ENCODE peak calls at places on chromosomes 7 and 10, in six cellular contexts. One of them, this sample, is unnamed.

GRCh38 chr10:101193210-101193609 is 36.1 kb downstream of the LBX1 start:
- DNase-seq in RWPE2: no peak
- DNase-seq in activated T-helper 1 cell treated with anti-CD3 and anti-CD28 coated beads, Interleukin-12 subunit alpha, Interleukin-12 subunit beta, Interleukin-2, Interleukin-4 antibody, amounts not matched to agents 30 ng/mL and 10 ng/mL and 1 ng/mL, durations not matched to agents 14 hours and 24 hours and 36 hours: no peak
- DNase-seq in retina: no peak
- DNase-seq in nephron progenitor cell: no peak
- DNase-seq in GM12891: no peak
- DNase-seq in this sample: no peak

GRCh38 chr10:29113251-29113945 is 175.5 kb upstream of the LYZL1 start:
- DNase-seq in RWPE2: no peak
- DNase-seq in activated T-helper 1 cell treated with anti-CD3 and anti-CD28 coated beads, Interleukin-12 subunit alpha, Interleukin-12 subunit beta, Interleukin-2, Interleukin-4 antibody, amounts not matched to agents 30 ng/mL and 10 ng/mL and 1 ng/mL, durations not matched to agents 14 hours and 24 hours and 36 hours: no peak
- DNase-seq in retina: peak
- DNase-seq in nephron progenitor cell: no peak
- DNase-seq in GM12891: no peak
- DNase-seq in this sample: no peak

GRCh38 chr7:15228891-15229290 is 326.3 kb upstream of the DGKB start:
- DNase-seq in RWPE2: no peak
- DNase-seq in activated T-helper 1 cell treated with anti-CD3 and anti-CD28 coated beads, Interleukin-12 subunit alpha, Interleukin-12 subunit beta, Interleukin-2, Interleukin-4 antibody, amounts not matched to agents 30 ng/mL and 10 ng/mL and 1 ng/mL, durations not matched to agents 14 hours and 24 hours and 36 hours: no peak
- DNase-seq in retina: no peak
- DNase-seq in nephron progenitor cell: no peak
- DNase-seq in GM12891: no peak
- DNase-seq in this sample: no peak

GRCh38 chr10:32374605-32375004 is 27.6 kb upstream of the EPC1 start:
- DNase-seq in RWPE2: no peak
- DNase-seq in activated T-helper 1 cell treated with anti-CD3 and anti-CD28 coated beads, Interleukin-12 subunit alpha, Interleukin-12 subunit beta, Interleukin-2, Interleukin-4 antibody, amounts not matched to agents 30 ng/mL and 10 ng/mL and 1 ng/mL, durations not matched to agents 14 hours and 24 hours and 36 hours: no peak
- DNase-seq in retina: no peak
- DNase-seq in nephron progenitor cell: no peak
- DNase-seq in GM12891: no peak
- DNase-seq in this sample: no peak

GRCh38 chr7:132776105-132776504 is 199.8 kb upstream of the PLXNA4 start:
- DNase-seq in RWPE2: no peak
- DNase-seq in activated T-helper 1 cell treated with anti-CD3 and anti-CD28 coated beads, Interleukin-12 subunit alpha, Interleukin-12 subunit beta, Interleukin-2, Interleukin-4 antibody, amounts not matched to agents 30 ng/mL and 10 ng/mL and 1 ng/mL, durations not matched to agents 14 hours and 24 hours and 36 hours: no peak
- DNase-seq in retina: no peak
- DNase-seq in nephron progenitor cell: no peak
- DNase-seq in GM12891: no peak
- DNase-seq in this sample: no peak

GRCh38 chr7:105101864-105102263 is 87.9 kb downstream of the KMT2E start:
- DNase-seq in RWPE2: no peak
- DNase-seq in activated T-helper 1 cell treated with anti-CD3 and anti-CD28 coated beads, Interleukin-12 subunit alpha, Interleukin-12 subunit beta, Interleukin-2, Interleukin-4 antibody, amounts not matched to agents 30 ng/mL and 10 ng/mL and 1 ng/mL, durations not matched to agents 14 hours and 24 hours and 36 hours: no peak
- DNase-seq in retina: no peak
- DNase-seq in nephron progenitor cell: no peak
- DNase-seq in GM12891: no peak
- DNase-seq in this sample: no peak

GRCh38 chr7:131933890-131934289 is 377.5 kb upstream of the PODXL start:
- DNase-seq in RWPE2: no peak
- DNase-seq in activated T-helper 1 cell treated with anti-CD3 and anti-CD28 coated beads, Interleukin-12 subunit alpha, Interleukin-12 subunit beta, Interleukin-2, Interleukin-4 antibody, amounts not matched to agents 30 ng/mL and 10 ng/mL and 1 ng/mL, durations not matched to agents 14 hours and 24 hours and 36 hours: no peak
- DNase-seq in retina: no peak
- DNase-seq in nephron progenitor cell: no peak
- DNase-seq in GM12891: no peak
- DNase-seq in this sample: no peak

GRCh38 chr10:108036298-108036697 is 871.8 kb upstream of the SORCS1 start:
- DNase-seq in RWPE2: no peak
- DNase-seq in activated T-helper 1 cell treated with anti-CD3 and anti-CD28 coated beads, Interleukin-12 subunit alpha, Interleukin-12 subunit beta, Interleukin-2, Interleukin-4 antibody, amounts not matched to agents 30 ng/mL and 10 ng/mL and 1 ng/mL, durations not matched to agents 14 hours and 24 hours and 36 hours: no peak
- DNase-seq in retina: no peak
- DNase-seq in nephron progenitor cell: no peak
- DNase-seq in GM12891: no peak
- DNase-seq in this sample: no peak

GRCh38 chr7:157009170-157009777 is 1.2 kb downstream of the MNX1 start:
- DNase-seq in RWPE2: no peak
- DNase-seq in activated T-helper 1 cell treated with anti-CD3 and anti-CD28 coated beads, Interleukin-12 subunit alpha, Interleukin-12 subunit beta, Interleukin-2, Interleukin-4 antibody, amounts not matched to agents 30 ng/mL and 10 ng/mL and 1 ng/mL, durations not matched to agents 14 hours and 24 hours and 36 hours: no peak
- DNase-seq in retina: peak
- DNase-seq in nephron progenitor cell: no peak
- DNase-seq in GM12891: no peak
- DNase-seq in this sample: no peak

GRCh38 chr7:83672157-83672556 is 23.2 kb upstream of the SEMA3E start:
- DNase-seq in RWPE2: no peak
- DNase-seq in activated T-helper 1 cell treated with anti-CD3 and anti-CD28 coated beads, Interleukin-12 subunit alpha, Interleukin-12 subunit beta, Interleukin-2, Interleukin-4 antibody, amounts not matched to agents 30 ng/mL and 10 ng/mL and 1 ng/mL, durations not matched to agents 14 hours and 24 hours and 36 hours: no peak
- DNase-seq in retina: no peak
- DNase-seq in nephron progenitor cell: no peak
- DNase-seq in GM12891: no peak
- DNase-seq in this sample: no peak

GRCh38 chr10:15196335-15196834 is 27.9 kb upstream of the NMT2 start:
- DNase-seq in RWPE2: no peak
- DNase-seq in activated T-helper 1 cell treated with anti-CD3 and anti-CD28 coated beads, Interleukin-12 subunit alpha, Interleukin-12 subunit beta, Interleukin-2, Interleukin-4 antibody, amounts not matched to agents 30 ng/mL and 10 ng/mL and 1 ng/mL, durations not matched to agents 14 hours and 24 hours and 36 hours: no peak
- DNase-seq in retina: no peak
- DNase-seq in nephron progenitor cell: no peak
- DNase-seq in GM12891: no peak
- DNase-seq in this sample: no peak

GRCh38 chr10:122128357-122128756 is 139.4 kb downstream of the TACC2 start:
- DNase-seq in RWPE2: no peak
- DNase-seq in activated T-helper 1 cell treated with anti-CD3 and anti-CD28 coated beads, Interleukin-12 subunit alpha, Interleukin-12 subunit beta, Interleukin-2, Interleukin-4 antibody, amounts not matched to agents 30 ng/mL and 10 ng/mL and 1 ng/mL, durations not matched to agents 14 hours and 24 hours and 36 hours: no peak
- DNase-seq in retina: no peak
- DNase-seq in nephron progenitor cell: no peak
- DNase-seq in GM12891: no peak
- DNase-seq in this sample: no peak

GRCh38 chr7:3695602-3696001 is 394.6 kb downstream of the SDK1 start:
- DNase-seq in RWPE2: no peak
- DNase-seq in activated T-helper 1 cell treated with anti-CD3 and anti-CD28 coated beads, Interleukin-12 subunit alpha, Interleukin-12 subunit beta, Interleukin-2, Interleukin-4 antibody, amounts not matched to agents 30 ng/mL and 10 ng/mL and 1 ng/mL, durations not matched to agents 14 hours and 24 hours and 36 hours: no peak
- DNase-seq in retina: no peak
- DNase-seq in nephron progenitor cell: no peak
- DNase-seq in GM12891: no peak
- DNase-seq in this sample: no peak

GRCh38 chr7:43307522-43307921 is 195.1 kb downstream of the HECW1 start:
- DNase-seq in RWPE2: no peak
- DNase-seq in activated T-helper 1 cell treated with anti-CD3 and anti-CD28 coated beads, Interleukin-12 subunit alpha, Interleukin-12 subunit beta, Interleukin-2, Interleukin-4 antibody, amounts not matched to agents 30 ng/mL and 10 ng/mL and 1 ng/mL, durations not matched to agents 14 hours and 24 hours and 36 hours: no peak
- DNase-seq in retina: no peak
- DNase-seq in nephron progenitor cell: no peak
- DNase-seq in GM12891: no peak
- DNase-seq in this sample: no peak

GRCh38 chr7:55181774-55182173 is 163.0 kb downstream of the EGFR start:
- DNase-seq in RWPE2: no peak
- DNase-seq in activated T-helper 1 cell treated with anti-CD3 and anti-CD28 coated beads, Interleukin-12 subunit alpha, Interleukin-12 subunit beta, Interleukin-2, Interleukin-4 antibody, amounts not matched to agents 30 ng/mL and 10 ng/mL and 1 ng/mL, durations not matched to agents 14 hours and 24 hours and 36 hours: no peak
- DNase-seq in retina: no peak
- DNase-seq in nephron progenitor cell: no peak
- DNase-seq in GM12891: no peak
- DNase-seq in this sample: no peak

GRCh38 chr10:74799840-74800239 is 26.6 kb upstream of the KAT6B start:
- DNase-seq in RWPE2: no peak
- DNase-seq in activated T-helper 1 cell treated with anti-CD3 and anti-CD28 coated beads, Interleukin-12 subunit alpha, Interleukin-12 subunit beta, Interleukin-2, Interleukin-4 antibody, amounts not matched to agents 30 ng/mL and 10 ng/mL and 1 ng/mL, durations not matched to agents 14 hours and 24 hours and 36 hours: peak
- DNase-seq in retina: no peak
- DNase-seq in nephron progenitor cell: no peak
- DNase-seq in GM12891: no peak
- DNase-seq in this sample: no peak

GRCh38 chr7:122702872-122703510 is at the start of gene RNF148:
- DNase-seq in RWPE2: no peak
- DNase-seq in activated T-helper 1 cell treated with anti-CD3 and anti-CD28 coated beads, Interleukin-12 subunit alpha, Interleukin-12 subunit beta, Interleukin-2, Interleukin-4 antibody, amounts not matched to agents 30 ng/mL and 10 ng/mL and 1 ng/mL, durations not matched to agents 14 hours and 24 hours and 36 hours: no peak
- DNase-seq in retina: no peak
- DNase-seq in nephron progenitor cell: no peak
- DNase-seq in GM12891: no peak
- DNase-seq in this sample: no peak

GRCh38 chr7:47153076-47153475 is 428.8 kb downstream of the TNS3 start:
- DNase-seq in RWPE2: no peak
- DNase-seq in activated T-helper 1 cell treated with anti-CD3 and anti-CD28 coated beads, Interleukin-12 subunit alpha, Interleukin-12 subunit beta, Interleukin-2, Interleukin-4 antibody, amounts not matched to agents 30 ng/mL and 10 ng/mL and 1 ng/mL, durations not matched to agents 14 hours and 24 hours and 36 hours: no peak
- DNase-seq in retina: no peak
- DNase-seq in nephron progenitor cell: no peak
- DNase-seq in GM12891: no peak
- DNase-seq in this sample: no peak

GRCh38 chr7:78221961-78222751 is 423.6 kb downstream of the PHTF2 start:
- DNase-seq in RWPE2: no peak
- DNase-seq in activated T-helper 1 cell treated with anti-CD3 and anti-CD28 coated beads, Interleukin-12 subunit alpha, Interleukin-12 subunit beta, Interleukin-2, Interleukin-4 antibody, amounts not matched to agents 30 ng/mL and 10 ng/mL and 1 ng/mL, durations not matched to agents 14 hours and 24 hours and 36 hours: no peak
- DNase-seq in retina: no peak
- DNase-seq in nephron progenitor cell: no peak
- DNase-seq in GM12891: no peak
- DNase-seq in this sample: no peak

GRCh38 chr10:51341216-51341615 is 266.9 kb downstream of the PRKG1 start:
- DNase-seq in RWPE2: no peak
- DNase-seq in activated T-helper 1 cell treated with anti-CD3 and anti-CD28 coated beads, Interleukin-12 subunit alpha, Interleukin-12 subunit beta, Interleukin-2, Interleukin-4 antibody, amounts not matched to agents 30 ng/mL and 10 ng/mL and 1 ng/mL, durations not matched to agents 14 hours and 24 hours and 36 hours: no peak
- DNase-seq in retina: no peak
- DNase-seq in nephron progenitor cell: no peak
- DNase-seq in GM12891: no peak
- DNase-seq in this sample: no peak

GRCh38 chr7:21767300-21767900 is 178.3 kb downstream of the CDCA7L start:
- DNase-seq in RWPE2: peak
- DNase-seq in activated T-helper 1 cell treated with anti-CD3 and anti-CD28 coated beads, Interleukin-12 subunit alpha, Interleukin-12 subunit beta, Interleukin-2, Interleukin-4 antibody, amounts not matched to agents 30 ng/mL and 10 ng/mL and 1 ng/mL, durations not matched to agents 14 hours and 24 hours and 36 hours: peak
- DNase-seq in retina: peak
- DNase-seq in nephron progenitor cell: peak
- DNase-seq in GM12891: peak
- DNase-seq in this sample: peak

GRCh38 chr7:33452805-33453502 is 323.6 kb downstream of the BBS9 start:
- DNase-seq in RWPE2: no peak
- DNase-seq in activated T-helper 1 cell treated with anti-CD3 and anti-CD28 coated beads, Interleukin-12 subunit alpha, Interleukin-12 subunit beta, Interleukin-2, Interleukin-4 antibody, amounts not matched to agents 30 ng/mL and 10 ng/mL and 1 ng/mL, durations not matched to agents 14 hours and 24 hours and 36 hours: no peak
- DNase-seq in retina: no peak
- DNase-seq in nephron progenitor cell: no peak
- DNase-seq in GM12891: no peak
- DNase-seq in this sample: no peak

GRCh38 chr10:102254426-102254825 is 9.1 kb downstream of the GBF1 start:
- DNase-seq in RWPE2: no peak
- DNase-seq in activated T-helper 1 cell treated with anti-CD3 and anti-CD28 coated beads, Interleukin-12 subunit alpha, Interleukin-12 subunit beta, Interleukin-2, Interleukin-4 antibody, amounts not matched to agents 30 ng/mL and 10 ng/mL and 1 ng/mL, durations not matched to agents 14 hours and 24 hours and 36 hours: no peak
- DNase-seq in retina: no peak
- DNase-seq in nephron progenitor cell: no peak
- DNase-seq in GM12891: no peak
- DNase-seq in this sample: no peak

GRCh38 chr7:140060788-140061606 is 1.8 kb downstream of the PARP12 start:
- DNase-seq in RWPE2: no peak
- DNase-seq in activated T-helper 1 cell treated with anti-CD3 and anti-CD28 coated beads, Interleukin-12 subunit alpha, Interleukin-12 subunit beta, Interleukin-2, Interleukin-4 antibody, amounts not matched to agents 30 ng/mL and 10 ng/mL and 1 ng/mL, durations not matched to agents 14 hours and 24 hours and 36 hours: no peak
- DNase-seq in retina: peak
- DNase-seq in nephron progenitor cell: no peak
- DNase-seq in GM12891: no peak
- DNase-seq in this sample: no peak

GRCh38 chr10:122567056-122567660 is 6.6 kb downstream of the DMBT1 start:
- DNase-seq in RWPE2: no peak
- DNase-seq in activated T-helper 1 cell treated with anti-CD3 and anti-CD28 coated beads, Interleukin-12 subunit alpha, Interleukin-12 subunit beta, Interleukin-2, Interleukin-4 antibody, amounts not matched to agents 30 ng/mL and 10 ng/mL and 1 ng/mL, durations not matched to agents 14 hours and 24 hours and 36 hours: no peak
- DNase-seq in retina: no peak
- DNase-seq in nephron progenitor cell: peak
- DNase-seq in GM12891: peak
- DNase-seq in this sample: peak

GRCh38 chr7:1725199-1725701 is 55.2 kb downstream of the ELFN1 start:
- DNase-seq in RWPE2: no peak
- DNase-seq in activated T-helper 1 cell treated with anti-CD3 and anti-CD28 coated beads, Interleukin-12 subunit alpha, Interleukin-12 subunit beta, Interleukin-2, Interleukin-4 antibody, amounts not matched to agents 30 ng/mL and 10 ng/mL and 1 ng/mL, durations not matched to agents 14 hours and 24 hours and 36 hours: no peak
- DNase-seq in retina: no peak
- DNase-seq in nephron progenitor cell: no peak
- DNase-seq in GM12891: no peak
- DNase-seq in this sample: peak

GRCh38 chr10:119020627-119020946 is 8.9 kb upstream of the NANOS1 start:
- DNase-seq in RWPE2: no peak
- DNase-seq in activated T-helper 1 cell treated with anti-CD3 and anti-CD28 coated beads, Interleukin-12 subunit alpha, Interleukin-12 subunit beta, Interleukin-2, Interleukin-4 antibody, amounts not matched to agents 30 ng/mL and 10 ng/mL and 1 ng/mL, durations not matched to agents 14 hours and 24 hours and 36 hours: no peak
- DNase-seq in retina: no peak
- DNase-seq in nephron progenitor cell: peak
- DNase-seq in GM12891: no peak
- DNase-seq in this sample: no peak

GRCh38 chr7:21960922-21961321 is 15.2 kb upstream of the CDCA7L start:
- DNase-seq in RWPE2: no peak
- DNase-seq in activated T-helper 1 cell treated with anti-CD3 and anti-CD28 coated beads, Interleukin-12 subunit alpha, Interleukin-12 subunit beta, Interleukin-2, Interleukin-4 antibody, amounts not matched to agents 30 ng/mL and 10 ng/mL and 1 ng/mL, durations not matched to agents 14 hours and 24 hours and 36 hours: no peak
- DNase-seq in retina: no peak
- DNase-seq in nephron progenitor cell: no peak
- DNase-seq in GM12891: no peak
- DNase-seq in this sample: no peak

GRCh38 chr10:11176746-11177145 is 159.1 kb downstream of the CELF2 start:
- DNase-seq in RWPE2: no peak
- DNase-seq in activated T-helper 1 cell treated with anti-CD3 and anti-CD28 coated beads, Interleukin-12 subunit alpha, Interleukin-12 subunit beta, Interleukin-2, Interleukin-4 antibody, amounts not matched to agents 30 ng/mL and 10 ng/mL and 1 ng/mL, durations not matched to agents 14 hours and 24 hours and 36 hours: peak
- DNase-seq in retina: no peak
- DNase-seq in nephron progenitor cell: no peak
- DNase-seq in GM12891: no peak
- DNase-seq in this sample: no peak

GRCh38 chr10:97648557-97649404 is 8.3 kb downstream of the PI4K2A start:
- DNase-seq in RWPE2: peak
- DNase-seq in activated T-helper 1 cell treated with anti-CD3 and anti-CD28 coated beads, Interleukin-12 subunit alpha, Interleukin-12 subunit beta, Interleukin-2, Interleukin-4 antibody, amounts not matched to agents 30 ng/mL and 10 ng/mL and 1 ng/mL, durations not matched to agents 14 hours and 24 hours and 36 hours: peak
- DNase-seq in retina: no peak
- DNase-seq in nephron progenitor cell: no peak
- DNase-seq in GM12891: peak
- DNase-seq in this sample: no peak

GRCh38 chr10:44993226-44993921 is 7.3 kb upstream of the ZNF22 start:
- DNase-seq in RWPE2: no peak
- DNase-seq in activated T-helper 1 cell treated with anti-CD3 and anti-CD28 coated beads, Interleukin-12 subunit alpha, Interleukin-12 subunit beta, Interleukin-2, Interleukin-4 antibody, amounts not matched to agents 30 ng/mL and 10 ng/mL and 1 ng/mL, durations not matched to agents 14 hours and 24 hours and 36 hours: no peak
- DNase-seq in retina: peak
- DNase-seq in nephron progenitor cell: no peak
- DNase-seq in GM12891: no peak
- DNase-seq in this sample: no peak

GRCh38 chr10:62853710-62854109 is 37.5 kb upstream of the EGR2 start:
- DNase-seq in RWPE2: no peak
- DNase-seq in activated T-helper 1 cell treated with anti-CD3 and anti-CD28 coated beads, Interleukin-12 subunit alpha, Interleukin-12 subunit beta, Interleukin-2, Interleukin-4 antibody, amounts not matched to agents 30 ng/mL and 10 ng/mL and 1 ng/mL, durations not matched to agents 14 hours and 24 hours and 36 hours: peak
- DNase-seq in retina: no peak
- DNase-seq in nephron progenitor cell: no peak
- DNase-seq in GM12891: no peak
- DNase-seq in this sample: no peak

GRCh38 chr10:74189999-74190421 is 39.0 kb downstream of the ADK start:
- DNase-seq in RWPE2: no peak
- DNase-seq in activated T-helper 1 cell treated with anti-CD3 and anti-CD28 coated beads, Interleukin-12 subunit alpha, Interleukin-12 subunit beta, Interleukin-2, Interleukin-4 antibody, amounts not matched to agents 30 ng/mL and 10 ng/mL and 1 ng/mL, durations not matched to agents 14 hours and 24 hours and 36 hours: peak
- DNase-seq in retina: no peak
- DNase-seq in nephron progenitor cell: no peak
- DNase-seq in GM12891: no peak
- DNase-seq in this sample: no peak